ENCODE peak calls at places on chromosomes 12 and 14, in ten cellular contexts. H is breast epithelium; I is naive thymus-derived CD4-positive, alpha-beta T cell; R is heart left ventricle; Y is thyroid gland; S is mesenchymal stem cell; L is GM12878; M is colonic mucosa; A is GM23248; J is IMR-90. K is an unnamed sample.
A peak's percentile ranks its signal among the peaks of the same experiment; 100 is the strongest.

GRCh38 chr12:132144115-132145071 is at the start of the genes DDX51 and NOC4L:
- DNase-seq in R (peak; percentile 93), I (peak; percentile 95), A (peak; percentile 96), J (peak; percentile 93), M (peak; percentile 93), H (peak; percentile 93), S (peak; percentile 95), Y (peak; percentile 92), L (peak; percentile 78), K (peak; percentile 74)

GRCh38 chr14:99201351-99202073 is 70.5 kb downstream of the BCL11B start:
- DNase-seq in L (no peak), M (no peak), A (no peak), Y (no peak), H (no peak), R (no peak), S (no peak), I (peak; percentile 49), J (no peak), K (no peak)

GRCh38 chr12:93279849-93280412 is 97.8 kb upstream of the NUDT4 start:
- DNase-seq in S (no peak), J (peak; percentile 37), A (no peak), I (no peak), L (no peak), M (no peak), H (no peak), R (no peak), Y (no peak), K (no peak)

GRCh38 chr12:106139422-106140141 is 828 bp upstream of the NUAK1 start:
- DNase-seq in J (peak; percentile 66), Y (peak; percentile 88), M (peak; percentile 81), R (peak; percentile 78), H (no peak), A (peak; percentile 91), I (no peak), L (no peak), S (peak; percentile 82), K (no peak)

GRCh38 chr14:77140937-77141591 is 527 bp downstream of the ZDHHC22 start:
- DNase-seq in Y (peak; percentile 22), L (no peak), R (no peak), H (no peak), A (peak; percentile 56), M (no peak), J (peak; percentile 18), S (peak; percentile 44), I (no peak), K (no peak)

GRCh38 chr12:30643366-30643765 is 52.3 kb downstream of the IPO8 start:
- DNase-seq in J (peak; percentile 21), I (no peak), R (no peak), A (peak; percentile 6), S (no peak), M (no peak), H (no peak), L (no peak), Y (no peak), K (no peak)

GRCh38 chr12:101181776-101182175 is 28.3 kb downstream of the SLC5A8 start:
- DNase-seq in H (no peak), M (no peak), L (no peak), I (no peak), S (peak; percentile 1), J (no peak), R (no peak), A (peak; percentile 12), Y (no peak), K (no peak)

GRCh38 chr12:42024495-42024830 is 120.2 kb downstream of the GXYLT1 start:
- DNase-seq in Y (no peak), A (no peak), M (no peak), R (no peak), J (no peak), H (no peak), S (no peak), L (no peak), I (no peak), K (no peak)

GRCh38 chr12:28555729-28556128 is 365.5 kb downstream of the CCDC91 start:
- DNase-seq in J (no peak), I (no peak), A (no peak), R (no peak), H (no peak), M (no peak), L (no peak), S (no peak), Y (no peak), K (no peak)

GRCh38 chr12:28552472-28553061 is 362.3 kb downstream of the CCDC91 start:
- DNase-seq in J (no peak), M (no peak), L (no peak), I (no peak), A (peak; percentile 9), Y (no peak), S (no peak), H (no peak), R (no peak), K (no peak)

GRCh38 chr12:28563926-28564325 is 373.7 kb downstream of the CCDC91 start:
- DNase-seq in S (peak; percentile 42), H (no peak), L (no peak), R (no peak), M (no peak), I (no peak), A (peak; percentile 90), Y (no peak), J (peak; percentile 91), K (no peak)

GRCh38 chr12:28563286-28563685 is 373.0 kb downstream of the CCDC91 start:
- DNase-seq in S (no peak), Y (no peak), R (no peak), J (no peak), I (no peak), L (no peak), A (peak; percentile 64), M (no peak), H (no peak), K (no peak)

DNA sequence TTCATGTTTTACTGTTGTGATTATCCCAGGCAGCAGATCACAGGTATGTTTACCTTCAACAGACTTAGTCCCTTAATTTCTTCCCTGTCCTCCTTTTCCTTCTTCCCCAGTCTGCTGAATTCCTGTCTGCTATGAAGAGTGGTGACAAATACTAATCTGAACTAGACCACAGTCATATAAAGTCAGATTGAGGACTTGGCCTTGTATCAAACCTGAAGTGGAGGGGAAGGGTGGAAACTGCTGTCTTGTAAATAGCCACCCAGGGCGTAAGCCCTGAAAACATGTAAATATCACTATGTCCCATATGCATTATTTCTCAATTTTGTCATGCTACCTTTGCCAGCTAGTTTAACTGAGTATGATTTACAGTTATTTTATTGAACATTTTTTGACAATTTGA is 368.0 kb downstream of the CCDC91 start:
- DNase-seq in A (no peak), H (no peak), I (no peak), L (no peak), M (no peak), Y (no peak), R (no peak), S (no peak), J (no peak), K (no peak)
- H3K9me3 ChIP-seq in A (no peaks in the 10 kb centered on the region), H (no peaks in the 10 kb centered on the region), I (no peaks in the 10 kb centered on the region), L (no peaks in the 10 kb centered on the region), M (no peaks in the 10 kb centered on the region), Y (no peaks in the 10 kb centered on the region), R (no peaks in the 10 kb centered on the region), S (no peaks in the 10 kb centered on the region), J (no peaks in the 10 kb centered on the region), K (no peaks in the 10 kb centered on the region)

GRCh38 chr14:21267431-21267845 is 1.8 kb downstream of the HNRNPC start:
- DNase-seq in M (no peak), H (no peak), A (peak; percentile 47), R (no peak), S (peak; percentile 29), L (no peak), J (no peak), Y (no peak), I (no peak), K (no peak)

GRCh38 chr14:21261824-21262223 is 7.4 kb downstream of the HNRNPC start:
- DNase-seq in R (no peak), A (no peak), Y (no peak), L (no peak), M (no peak), J (no peak), I (no peak), H (no peak), S (no peak), K (no peak)

GRCh38 chr14:21264025-21264801 is 5.0 kb downstream of the HNRNPC start:
- DNase-seq in A (peak; percentile 94), S (peak; percentile 84), J (peak; percentile 91), H (no peak), R (no peak), I (no peak), L (peak; percentile 56), Y (no peak), M (no peak), K (no peak)

GRCh38 chr14:21262410-21262809 is 6.8 kb downstream of the HNRNPC start:
- DNase-seq in H (no peak), I (no peak), A (no peak), Y (no peak), L (no peak), J (no peak), S (no peak), R (no peak), M (no peak), K (no peak)

DNA sequence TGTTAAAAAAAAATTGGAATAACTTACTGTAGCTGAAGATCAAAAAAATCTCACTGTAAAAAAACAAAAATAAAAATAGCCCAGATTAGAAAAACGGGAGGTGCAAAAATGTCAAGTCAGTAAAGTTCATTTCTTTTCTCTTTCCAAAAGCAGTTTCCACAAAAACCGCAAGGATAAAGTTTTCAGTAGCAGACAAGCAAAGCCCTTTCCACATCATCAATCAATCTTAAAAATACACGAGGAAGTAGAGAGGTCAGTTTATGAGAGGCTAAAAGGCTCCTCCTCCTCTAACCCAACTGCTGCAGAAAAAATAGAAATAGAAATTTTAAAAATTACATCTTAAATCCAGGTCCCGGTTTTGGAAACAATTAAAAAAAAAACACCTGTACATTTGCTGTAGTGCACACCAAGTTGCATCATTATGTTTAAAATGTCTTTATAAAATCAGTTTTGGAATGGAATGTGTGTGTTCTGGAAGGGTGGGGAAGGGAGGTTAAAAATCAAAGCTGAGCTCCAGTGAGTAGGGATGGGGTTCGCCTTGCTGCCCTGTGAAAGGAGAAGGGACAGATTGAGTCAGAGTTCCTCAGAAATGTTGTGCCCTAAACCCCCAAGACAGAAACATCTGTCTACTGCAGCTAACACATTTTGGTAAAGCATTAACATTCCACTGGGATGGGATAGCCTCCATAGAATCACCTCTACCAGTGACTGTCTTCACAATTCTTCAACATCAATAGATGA is 5.8 kb downstream of the HNRNPC start:
- DNase-seq in I (no peak), S (peak; percentile 29), Y (no peak), J (peak; percentile 49), M (no peak), A (peak; percentile 50), H (no peak), L (no peak), R (no peak), K (no peak)
- H3K4me3 ChIP-seq in I (peak overlapping the region; percentile 5), S (no peak overlapping the region), Y (no peak overlapping the region), J (no peak overlapping the region), M (no peak overlapping the region), A (peak overlapping the region; percentile 32), H (peak overlapping the region; percentile 24), L (peak overlapping the region; percentile 98), R (no peak overlapping the region), K (peak overlapping the region; percentile 11)

GRCh38 chr12:62724285-62724684 is 210.7 kb downstream of the PPM1H start:
- DNase-seq in H (no peak), M (no peak), A (peak; percentile 18), I (no peak), R (no peak), S (no peak), L (no peak), Y (no peak), J (no peak), K (no peak)

GRCh38 chr12:62724947-62725447 is 210.0 kb downstream of the PPM1H start:
- DNase-seq in L (no peak), A (peak; percentile 99), J (peak; percentile 96), R (no peak), Y (peak; percentile 77), M (peak; percentile 58), H (peak; percentile 84), S (peak; percentile 94), I (no peak), K (no peak)

GRCh38 chr12:62722971-62723680 is 211.8 kb downstream of the PPM1H start:
- DNase-seq in A (peak; percentile 29), L (no peak), S (no peak), I (no peak), H (no peak), J (peak; percentile 60), M (no peak), Y (no peak), R (no peak), K (no peak)

GRCh38 chr12:62726471-62726980 is 208.4 kb downstream of the PPM1H start:
- DNase-seq in Y (peak; percentile 61), R (no peak), A (peak; percentile 47), H (no peak), M (no peak), L (no peak), S (no peak), J (no peak), I (no peak), K (no peak)

DNA sequence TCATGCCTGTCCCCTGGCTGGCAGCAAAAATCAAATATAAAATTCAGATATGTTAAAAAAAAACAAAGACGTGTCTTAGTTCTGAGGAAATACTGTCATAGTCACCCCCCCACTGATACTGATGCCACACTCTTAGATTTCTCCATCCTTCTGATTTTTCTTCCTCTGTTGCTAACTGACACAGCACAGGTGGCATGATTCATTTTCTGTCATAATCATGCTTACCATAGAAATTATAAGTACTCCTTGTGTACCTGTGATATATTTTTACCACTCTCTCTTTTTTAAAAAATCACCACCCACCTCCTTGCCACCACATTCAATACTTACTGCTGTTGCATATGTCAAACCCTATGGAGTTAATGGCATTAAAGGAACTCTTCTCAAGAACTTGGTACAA is 209.2 kb downstream of the PPM1H start:
- DNase-seq in I (no peak), H (no peak), R (no peak), J (no peak), A (no peak), Y (no peak), S (no peak), L (no peak), M (no peak), K (no peak)
- H3K27ac ChIP-seq in I (no peak overlapping the region), H (peak overlapping the region; percentile 90), R (no peak overlapping the region), J (no peak overlapping the region), A (peak overlapping the region; percentile 88), Y (peak overlapping the region; percentile 99), S (peak overlapping the region; percentile 91), L (no peak overlapping the region), M (no peak overlapping the region), K (no peak overlapping the region)

DNA sequence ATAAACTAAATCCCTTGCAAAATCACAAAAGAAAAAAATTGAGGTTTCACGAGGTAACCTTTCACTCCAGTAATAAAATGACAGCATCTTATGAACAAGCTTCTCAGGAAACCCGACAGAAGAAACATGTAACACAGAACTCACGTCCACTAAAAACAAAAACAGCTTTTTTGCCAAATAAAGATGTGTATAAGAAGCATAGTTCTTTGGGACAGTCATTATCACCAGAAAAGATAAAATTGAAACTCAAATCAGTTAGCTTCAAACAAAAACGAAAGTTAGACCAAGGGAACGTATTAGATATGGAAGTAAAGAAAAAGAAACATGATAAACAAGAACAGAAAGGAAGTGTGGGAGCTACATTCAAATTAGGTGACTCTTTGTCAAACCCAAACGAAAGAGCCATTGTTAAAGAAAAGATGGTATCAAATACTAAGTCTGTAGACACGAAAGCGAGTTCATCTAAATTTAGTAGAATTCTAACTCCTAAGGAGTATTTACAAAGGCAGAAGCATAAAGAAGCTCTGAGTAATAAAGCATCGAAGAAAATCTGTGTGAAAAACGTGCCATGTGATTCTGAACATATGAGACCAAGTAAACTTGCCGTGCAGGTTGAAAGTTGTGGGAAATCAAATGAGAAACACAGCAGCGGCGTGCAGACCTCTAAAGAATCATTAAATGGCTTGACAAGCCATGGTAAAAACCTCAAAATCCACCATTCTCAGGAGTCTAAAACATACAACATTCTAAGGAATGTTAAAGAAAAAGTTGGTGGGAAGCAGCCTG is 25.8 kb downstream of the RESF1 start:
- DNase-seq in Y (no peak), S (no peak), M (no peak), H (no peak), A (no peak), R (no peak), L (no peak), J (no peak), I (no peak), K (no peak)
- H3K9me3 ChIP-seq in Y (no peaks in the 10 kb centered on the region), S (peaks cover 9% of the 10 kb centered on the region), M (no peaks in the 10 kb centered on the region), H (peaks cover 19% of the 10 kb centered on the region), A (no peaks in the 10 kb centered on the region), R (no peaks in the 10 kb centered on the region), L (peaks cover 50% of the 10 kb centered on the region), J (no peaks in the 10 kb centered on the region), I (peaks cover 16% of the 10 kb centered on the region), K (peaks cover 10% of the 10 kb centered on the region)